ENCODE peak calls at places on chromosome 11, in four cellular contexts. F is cardiac muscle cell, W is neuronal stem cell, D is AG10803. G is an unnamed sample.

GRCh38 chr11:43547411-43547718 is 133.2 kb upstream of the HSD17B12 start:
- DNase-seq in F (peak), W (no peak), D (no peak), G (no peak)

GRCh38 chr11:472816-473215 is 22.7 kb downstream of the PTDSS2 start:
- DNase-seq in F (no peak), W (no peak), D (no peak), G (no peak)

GRCh38 chr11:131668867-131669780 is 298.7 kb downstream of the NTM start:
- DNase-seq in F (peak), W (peak), D (peak), G (peak)

GRCh38 chr11:72426054-72426757 is 8.1 kb downstream of the CLPB start:
- DNase-seq in F (no peak), W (no peak), D (no peak), G (no peak)

GRCh38 chr11:134786636-134787035 is 374.6 kb upstream of the B3GAT1 start:
- DNase-seq in F (no peak), W (no peak), D (no peak), G (no peak)

GRCh38 chr11:88378422-88379066 is 41.0 kb upstream of the CTSC start:
- DNase-seq in F (no peak), W (no peak), D (no peak), G (no peak)

GRCh38 chr11:69231466-69232018 is 62.4 kb upstream of the MYEOV start:
- DNase-seq in F (no peak), W (no peak), D (no peak), G (no peak)

GRCh38 chr11:122731500-122731913 is 76.0 kb downstream of the UBASH3B start:
- DNase-seq in F (peak), W (no peak), D (peak), G (no peak)

GRCh38 chr11:82216927-82217570 is 516.6 kb downstream of the FAM181B start:
- DNase-seq in F (no peak), W (no peak), D (no peak), G (no peak)

GRCh38 chr11:69321877-69322350 is 28.0 kb downstream of the MYEOV start:
- DNase-seq in F (peak), W (no peak), D (peak), G (peak)

GRCh38 chr11:14764899-14765527 is 121.4 kb downstream of the PDE3B start:
- DNase-seq in F (peak), W (no peak), D (no peak), G (no peak)

GRCh38 chr11:77143405-77144020 is 15.5 kb downstream of the MYO7A start:
- DNase-seq in F (no peak), W (no peak), D (no peak), G (no peak)

GRCh38 chr11:16986434-16987204 is 27.6 kb downstream of the PLEKHA7 start:
- DNase-seq in F (peak), W (no peak), D (no peak), G (no peak)

GRCh38 chr11:28666632-28667031 is 558.4 kb downstream of the METTL15 start:
- DNase-seq in F (no peak), W (no peak), D (peak), G (no peak)

GRCh38 chr11:102794382-102794781 is 3.6 kb downstream of the MMP1 start:
- DNase-seq in F (peak), W (no peak), D (peak), G (peak)

GRCh38 chr11:105168457-105168856 is 28.9 kb upstream of the CARD18 start:
- DNase-seq in F (peak), W (no peak), D (peak), G (peak)

GRCh38 chr11:18802381-18803257 is 11.0 kb upstream of the PTPN5 start:
- DNase-seq in F (peak), W (peak), D (peak), G (peak)

GRCh38 chr11:110297726-110298297 is 1.4 kb upstream of the RDX start:
- DNase-seq in F (peak), W (no peak), D (no peak), G (peak)

GRCh38 chr11:119904636-119905035 is 175.6 kb upstream of the NECTIN1 start:
- DNase-seq in F (no peak), W (no peak), D (no peak), G (no peak)

GRCh38 chr11:105245781-105246315 is 106.3 kb upstream of the CARD18 start:
- DNase-seq in F (no peak), W (no peak), D (no peak), G (no peak)

GRCh38 chr11:100629671-100630070 is 57.4 kb upstream of the ARHGAP42 start:
- DNase-seq in F (no peak), W (no peak), D (no peak), G (peak)

GRCh38 chr11:82732348-82732733 is 1.3 kb downstream of the FAM181B start:
- DNase-seq in F (no peak), W (no peak), D (no peak), G (no peak)

GRCh38 chr11:118277312-118277711 is 13.2 kb upstream of the MPZL2 start:
- DNase-seq in F (peak), W (no peak), D (peak), G (peak)

GRCh38 chr11:119322921-119323531 is 6.1 kb upstream of the MCAM start:
- DNase-seq in F (no peak), W (no peak), D (no peak), G (no peak)

GRCh38 chr11:45665206-45665932 is at the start of gene CHST1:
- DNase-seq in F (peak), W (no peak), D (no peak), G (peak)

DNA sequence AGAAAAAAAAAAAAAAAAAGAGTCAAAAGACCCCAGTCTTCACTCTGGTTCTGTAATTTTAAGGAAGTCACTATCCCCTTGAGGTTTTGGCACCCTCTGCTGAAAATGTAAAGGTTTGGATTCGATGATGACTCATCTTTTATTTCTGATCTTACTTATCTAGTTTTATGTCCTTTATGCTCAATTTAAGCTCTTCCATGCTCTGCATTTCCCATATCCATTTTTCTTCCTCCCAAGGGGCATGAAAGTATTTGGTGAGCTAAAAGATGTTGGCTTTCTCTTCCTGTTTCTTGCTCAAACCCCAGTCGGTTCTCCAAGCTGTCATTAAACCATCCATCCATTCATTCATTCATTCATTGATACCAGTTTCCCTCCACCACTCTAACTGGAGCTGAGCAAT is 61.0 kb upstream of the CDON start:
- DNase-seq in F (no peak), W (no peak), D (peak), G (no peak)
- H3K4me3 ChIP-seq in F (no peak), W (no peak), D (no peak), G (no peak)

DNA sequence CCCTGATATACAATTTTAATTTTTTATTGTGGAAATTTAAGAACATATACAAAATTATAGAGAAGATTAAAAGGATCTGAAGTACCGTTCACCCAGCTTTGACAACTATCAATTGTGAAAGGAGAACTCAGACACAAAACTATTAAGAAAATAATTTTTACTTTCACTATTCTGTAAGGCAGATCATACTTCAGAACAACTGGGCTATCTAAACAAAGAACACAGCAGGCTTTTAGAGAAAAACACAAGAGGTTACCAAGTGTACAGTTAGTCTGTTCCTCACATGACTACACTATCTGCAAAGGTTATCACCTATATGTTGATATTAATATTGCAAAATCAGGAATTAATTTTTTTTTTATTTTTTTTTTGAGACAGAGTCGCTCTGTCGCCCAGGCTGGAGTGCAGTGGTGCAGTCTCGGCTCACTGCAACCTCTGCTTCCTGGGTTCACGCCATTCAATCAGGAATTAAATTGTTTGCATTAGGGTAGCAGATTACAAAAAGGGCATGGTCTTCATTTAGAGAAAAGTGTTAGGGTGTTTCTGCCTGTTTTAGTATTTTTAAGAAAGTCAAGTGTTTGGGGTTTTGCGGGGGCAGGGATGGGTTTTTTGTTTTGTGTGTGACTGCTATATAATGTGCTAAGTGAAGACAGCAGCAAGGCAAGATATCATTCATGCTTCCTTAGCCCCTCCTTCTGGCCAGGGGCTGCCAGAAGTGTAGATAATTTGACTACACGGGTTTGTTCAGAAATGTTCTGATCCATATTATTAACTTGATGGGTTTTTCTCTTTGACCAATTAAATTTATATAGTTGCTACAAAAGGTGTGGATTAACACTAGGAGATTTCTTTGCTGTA is 27.6 kb upstream of the SIK2 start:
- DNase-seq in F (no peak), W (no peak), D (no peak), G (no peak)
- H3K4me3 ChIP-seq in F (no peak), W (no peak), D (peak), G (no peak)

GRCh38 chr11:128731041-128731663 is 37.3 kb downstream of the FLI1 start:
- DNase-seq in F (no peak), W (no peak), D (no peak), G (no peak)

GRCh38 chr11:128727811-128728431 is 34.0 kb downstream of the FLI1 start:
- DNase-seq in F (no peak), W (no peak), D (no peak), G (no peak)

GRCh38 chr11:128726464-128727139 is 32.7 kb downstream of the FLI1 start:
- DNase-seq in F (no peak), W (no peak), D (no peak), G (no peak)

GRCh38 chr11:128727320-128727719 is 33.4 kb downstream of the FLI1 start:
- DNase-seq in F (no peak), W (no peak), D (no peak), G (no peak)

GRCh38 chr11:128728767-128729587 is 35.1 kb downstream of the FLI1 start:
- DNase-seq in F (no peak), W (no peak), D (no peak), G (no peak)
- H3K4me3 ChIP-seq in F (no peak), W (no peak), D (no peak), G (no peak)

GRCh38 chr11:66676279-66676919 is 1.3 kb downstream of the RBM4B start:
- DNase-seq in F (no peak), W (no peak), D (no peak), G (no peak)

GRCh38 chr11:66665369-66665768 is 12.3 kb downstream of the RBM4B start:
- DNase-seq in F (no peak), W (no peak), D (no peak), G (no peak)

GRCh38 chr11:66674964-66675602 is 2.6 kb downstream of the RBM4B start:
- DNase-seq in F (no peak), W (no peak), D (no peak), G (no peak)

GRCh38 chr11:66668653-66669430 is 8.8 kb downstream of the RBM4B start:
- DNase-seq in F (no peak), W (no peak), D (no peak), G (no peak)

GRCh38 chr11:66670816-66671215 is 6.9 kb downstream of the RBM4B start:
- DNase-seq in F (no peak), W (no peak), D (no peak), G (no peak)
- H3K4me3 ChIP-seq in F (no peak), W (no peak), D (no peak), G (no peak)

GRCh38 chr11:32090774-32091370 is at the start of gene RCN1:
- DNase-seq in F (peak), W (peak), D (peak), G (peak)

GRCh38 chr11:32099516-32099915 is 8.6 kb downstream of the RCN1 start:
- DNase-seq in F (no peak), W (no peak), D (no peak), G (no peak)

GRCh38 chr11:32098142-32098903 is 7.4 kb downstream of the RCN1 start:
- DNase-seq in F (no peak), W (no peak), D (no peak), G (no peak)

GRCh38 chr11:32092581-32093170 is 1.8 kb downstream of the RCN1 start:
- DNase-seq in F (no peak), W (peak), D (no peak), G (no peak)

GRCh38 chr11:32094931-32095330 is 4.1 kb downstream of the RCN1 start:
- DNase-seq in F (peak), W (no peak), D (peak), G (no peak)
- H3K4me3 ChIP-seq in F (no peak), W (no peak), D (no peak), G (no peak)

DNA sequence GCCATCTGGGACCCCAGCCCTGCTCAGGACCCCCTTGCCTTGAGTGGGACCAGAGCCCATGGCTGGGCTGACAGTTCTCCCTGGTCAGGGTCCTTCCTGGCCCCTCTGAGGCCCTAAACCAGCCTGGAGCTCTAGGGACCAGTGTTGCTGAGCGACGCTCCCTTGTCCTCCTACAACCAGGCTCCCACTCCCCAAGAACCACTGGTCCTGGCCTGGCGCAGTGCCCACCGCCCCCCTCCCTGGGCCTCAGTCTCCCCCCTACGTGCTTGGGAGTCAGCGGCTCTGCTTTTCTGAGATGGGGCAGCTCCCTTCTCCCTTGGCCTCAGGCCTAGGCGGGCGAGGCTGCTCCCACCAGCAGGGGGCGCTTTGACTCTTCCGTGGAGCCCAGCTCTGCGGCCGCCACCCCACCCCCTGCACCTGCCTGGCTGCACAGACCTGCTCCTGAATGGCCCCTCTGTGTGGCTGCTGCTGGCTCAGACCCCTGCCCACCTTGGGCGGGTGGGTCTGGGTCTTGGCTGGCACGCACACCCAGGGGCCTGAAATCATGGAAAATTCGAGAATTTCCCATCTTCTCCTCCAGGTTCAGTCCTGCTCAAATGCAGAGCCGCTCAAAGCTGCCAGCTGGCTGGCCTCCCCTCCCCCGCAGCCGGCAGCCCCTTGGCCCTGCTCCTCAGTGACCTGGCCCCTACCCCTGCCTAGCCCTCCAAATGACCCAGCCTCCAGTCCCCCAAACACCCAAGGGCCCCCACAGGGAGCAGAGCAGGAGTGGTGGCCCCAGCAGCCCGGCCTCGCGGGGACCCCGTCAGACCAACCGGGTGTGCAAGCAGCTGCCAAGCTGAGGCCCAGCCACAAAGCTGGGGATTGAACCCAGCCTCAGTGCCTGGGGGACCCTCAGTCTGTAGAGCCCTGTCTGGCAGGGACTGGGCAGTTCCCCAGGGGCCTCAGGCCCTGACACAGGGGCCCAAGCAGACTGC is 9.1 kb downstream of the PRR33 start:
- DNase-seq in F (peak), W (peak), D (peak), G (peak)
- H3K4me3 ChIP-seq in F (no peak), W (no peak), D (no peak), G (no peak)